ENCODE peak calls at places on chromosomes 5 and 9, in eight cellular contexts. T, V, J, M, A, S, N and D are unnamed samples.

GRCh38 chr5:141883184-141883947 is 5.2 kb upstream of the PCDH1 start:
- DNase-seq in A (no peak), T (no peak), N (no peak), S (no peak), J (no peak), V (no peak), M (peak; percentile 11), D (peak; percentile 71)

GRCh38 chr5:50853151-50853550 is 186.7 kb downstream of the PARP8 start:
- DNase-seq in N (peak; percentile 21), M (no peak), J (peak; percentile 77), V (no peak), T (peak; percentile 57), S (no peak), A (no peak), D (peak; percentile 61)

GRCh38 chr9:93657331-93658111 is 81.1 kb downstream of the PHF2 start:
- DNase-seq in N (peak; percentile 5), S (no peak), J (peak; percentile 56), T (no peak), A (no peak), V (peak; percentile 42), M (no peak), D (peak; percentile 53)

GRCh38 chr5:178357127-178357526 is 124.5 kb upstream of the PHYKPL start:
- DNase-seq in N (no peak), V (no peak), A (no peak), M (no peak), S (no peak), T (peak; percentile 54), J (peak; percentile 81), D (no peak)

GRCh38 chr9:116572095-116572748 is 114.9 kb upstream of the TRIM32 start:
- DNase-seq in V (peak; percentile 92), N (peak; percentile 86), M (peak; percentile 84), J (no peak), S (peak; percentile 93), A (peak; percentile 33), T (peak; percentile 96), D (peak; percentile 94)

GRCh38 chr5:149439899-149440655 is 61.0 kb upstream of the IL17B start:
- DNase-seq in S (peak; percentile 76), T (no peak), A (peak; percentile 95), V (no peak), N (peak; percentile 85), J (no peak), M (peak; percentile 47), D (no peak)

GRCh38 chr5:129118405-129118804 is 23.9 kb downstream of the ISOC1 start:
- DNase-seq in A (no peak), S (no peak), J (no peak), M (peak; percentile 15), N (no peak), V (no peak), T (no peak), D (no peak)

GRCh38 chr5:2133080-2133479 is 250.4 kb upstream of the IRX4 start:
- DNase-seq in V (no peak), N (no peak), M (no peak), S (no peak), A (no peak), T (no peak), J (no peak), D (no peak)

GRCh38 chr5:76457685-76458491 is 54.8 kb downstream of the IQGAP2 start:
- DNase-seq in M (no peak), S (no peak), J (no peak), V (peak; percentile 61), A (no peak), T (no peak), N (no peak), D (no peak)

GRCh38 chr5:178293400-178293799 is 60.8 kb upstream of the PHYKPL start:
- DNase-seq in M (no peak), N (no peak), J (peak; percentile 62), T (no peak), S (no peak), A (no peak), V (no peak), D (peak; percentile 42)

GRCh38 chr5:18546570-18546969 is 912.3 kb downstream of the TAF11L14 start:
- DNase-seq in V (no peak), A (no peak), N (no peak), M (no peak), J (no peak), T (no peak), S (no peak), D (no peak)

GRCh38 chr9:89413963-89414638 is 83.8 kb downstream of the SEMA4D start:
- DNase-seq in T (peak; percentile 60), M (no peak), A (no peak), J (no peak), S (no peak), N (no peak), V (no peak), D (peak; percentile 57)

GRCh38 chr5:170251462-170251861 is 18.7 kb downstream of the C5orf58 start:
- DNase-seq in J (no peak), M (no peak), A (no peak), V (no peak), N (no peak), S (no peak), T (no peak), D (no peak)
- H3K36me3 ChIP-seq in J (peaks cover 48% of the 10 kb centered on the region), M (no peaks in the 10 kb centered on the region), A (no peaks in the 10 kb centered on the region), V (peaks cover 11% of the 10 kb centered on the region), N (peaks cover 4% of the 10 kb centered on the region), S (peaks cover 16% of the 10 kb centered on the region), T (peaks cover 4% of the 10 kb centered on the region), D (no peaks in the 10 kb centered on the region)

DNA sequence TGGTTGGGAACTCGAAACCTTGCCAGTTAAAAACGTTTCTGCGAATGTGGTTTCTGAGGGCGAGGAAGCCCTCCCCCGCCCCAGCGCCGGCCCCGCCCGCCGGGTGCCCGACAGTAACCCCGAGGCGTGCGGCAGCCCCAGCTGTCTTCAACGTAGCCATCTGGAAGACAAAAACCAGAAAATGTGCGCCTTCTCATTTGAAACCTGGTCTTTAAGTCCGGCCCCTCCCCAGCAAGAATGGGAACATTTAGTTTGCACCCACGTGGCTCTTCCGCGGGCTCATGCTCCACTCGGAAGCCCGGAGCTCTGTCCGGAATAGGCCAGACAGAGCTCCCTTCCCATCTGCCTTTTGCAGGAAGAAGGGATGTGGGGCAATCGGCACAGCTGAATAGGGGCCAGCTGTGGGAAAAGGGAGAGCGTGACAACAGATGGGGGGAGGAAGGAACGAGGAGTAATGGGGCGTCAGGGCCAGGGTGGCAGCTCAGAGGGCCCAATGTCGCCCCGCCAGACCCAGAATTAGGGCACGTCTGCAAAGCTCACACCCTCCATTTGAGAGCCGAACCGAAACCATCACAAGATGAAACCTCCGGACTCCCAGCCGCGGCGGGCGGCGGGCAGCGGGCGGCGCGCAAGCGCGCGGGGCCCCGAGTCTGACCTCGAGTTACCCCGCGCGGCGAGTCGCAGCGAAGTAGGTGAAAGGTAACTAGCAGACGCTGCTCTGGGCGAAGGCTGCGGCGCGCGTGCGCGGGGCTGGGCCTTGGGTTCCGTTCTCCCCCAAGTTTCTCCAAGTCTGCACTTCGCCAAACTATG is 63.4 kb upstream of the ABCA1 start:
- DNase-seq in S (peak; percentile 94), J (peak; percentile 98), V (peak; percentile 96), N (peak; percentile 95), A (peak; percentile 28), T (peak; percentile 97), M (peak; percentile 82), D (peak; percentile 99)
- TF ChIP-seq POLR2A in S (no peak), J (no peak), V (peak; percentile 69), N (peak; percentile 64), A (no peak), T (peak; percentile 84), M (peak; percentile 37), D (no peak)

GRCh38 chr9:124332321-124332720 is 74.6 kb downstream of the NEK6 start:
- DNase-seq in V (no peak), J (no peak), T (no peak), S (no peak), A (no peak), N (no peak), M (no peak), D (no peak)
- H3K36me3 ChIP-seq in V (peaks cover 48% of the 10 kb centered on the region), J (peaks cover 46% of the 10 kb centered on the region), T (peaks cover 16% of the 10 kb centered on the region), S (peaks cover 98% of the 10 kb centered on the region), A (peaks cover 2% of the 10 kb centered on the region), N (peaks cover 12% of the 10 kb centered on the region), M (peaks cover 84% of the 10 kb centered on the region), D (peaks cover 54% of the 10 kb centered on the region)

DNA sequence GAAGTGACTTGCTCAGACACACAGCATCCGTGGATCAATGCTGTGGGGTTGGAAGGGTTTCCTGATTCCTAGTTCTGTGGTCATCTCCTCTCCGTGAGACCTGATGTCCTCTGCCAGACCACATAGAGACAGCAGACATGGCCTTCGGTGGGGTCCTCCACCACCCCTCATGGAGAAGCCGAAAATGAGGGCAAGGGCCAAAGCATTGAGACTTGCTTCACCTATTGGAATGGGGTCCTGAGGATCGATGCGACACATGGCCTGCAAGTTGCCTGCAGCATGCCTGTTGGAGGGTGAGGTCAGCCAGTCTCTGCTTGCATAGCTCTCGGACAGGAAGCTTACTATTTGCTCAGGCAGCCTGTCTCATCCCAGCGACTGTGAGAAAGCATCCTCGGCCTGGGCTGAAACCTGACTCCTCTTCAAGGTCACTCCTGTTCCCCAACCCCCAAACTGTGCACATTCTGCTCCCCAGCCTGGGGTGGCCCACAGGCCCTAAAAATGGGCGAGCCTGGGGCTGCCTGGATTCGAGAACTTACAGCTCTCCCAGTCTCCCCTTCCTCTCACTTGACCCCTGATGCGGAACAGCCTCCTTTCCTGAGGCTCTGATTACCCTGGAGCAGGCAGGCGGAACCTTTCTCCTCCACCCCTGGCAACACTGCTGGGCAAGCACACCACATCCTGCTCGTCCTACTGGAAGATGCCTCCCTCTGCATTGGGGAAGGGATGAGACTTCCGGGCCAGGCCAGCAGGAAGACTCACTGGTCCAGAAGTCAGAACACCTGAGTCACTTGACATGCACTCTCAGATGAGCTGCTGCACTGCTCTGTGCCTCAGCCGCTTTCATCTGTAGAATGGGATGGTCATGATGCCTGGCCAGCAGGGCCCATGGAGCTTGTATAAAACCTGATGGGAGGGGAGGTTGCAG is 186.9 kb downstream of the RGS3 start:
- DNase-seq in A (no peak), S (no peak), M (peak; percentile 88), T (no peak), N (no peak), J (no peak), V (peak; percentile 40), D (peak; percentile 65)
- TF ChIP-seq POLR2A in A (no peak), S (no peak), M (no peak), T (no peak), N (no peak), J (no peak), V (peak; percentile 22), D (no peak)